ENCODE peak calls at places on chromosomes 2 and 18, in six cellular contexts. G is sigmoid colon, N is astrocyte, H is GM23338, U is tibial nerve, E is thoracic aorta. Q is an unnamed sample. For H3K4me1 and H3K36me3, the result is how much of the 10 kb centered on the place peaks cover.

GRCh38 chr2:233965032-233965614 is 48.0 kb downstream of the TRPM8 start:
- DNase-seq in U (no peak), E (no peak), H (no peak), N (peak), G (no peak), Q (no peak)

GRCh38 chr18:59344990-59345389 is 14.1 kb downstream of the LMAN1 start:
- DNase-seq in N (no peak), U (no peak), G (no peak), H (no peak), E (no peak), Q (no peak)

GRCh38 chr2:226183550-226183949 is 616.1 kb downstream of the IRS1 start:
- DNase-seq in E (no peak), H (no peak), N (no peak), G (no peak), U (no peak), Q (no peak)

GRCh38 chr18:34738173-34738894 is 28.2 kb downstream of the DTNA start:
- DNase-seq in U (no peak), E (no peak), H (no peak), N (peak), G (no peak), Q (no peak)

GRCh38 chr18:47996091-47996541 is 65.7 kb upstream of the SMAD2 start:
- DNase-seq in N (no peak), G (no peak), U (no peak), E (no peak), H (no peak), Q (no peak)

GRCh38 chr2:237154050-237154638 is 68.5 kb downstream of the COPS8 start:
- DNase-seq in U (no peak), N (peak), H (peak), E (no peak), G (no peak), Q (no peak)

GRCh38 chr18:68234676-68235075 is 480.2 kb downstream of the TMX3 start:
- DNase-seq in G (no peak), N (peak), E (no peak), H (no peak), U (no peak), Q (no peak)

GRCh38 chr2:127355407-127356008 is 32.3 kb downstream of the MAP3K2 start:
- DNase-seq in N (no peak), U (no peak), H (peak), E (no peak), G (no peak), Q (no peak)

GRCh38 chr2:11914455-11914854 is 168.0 kb downstream of the LPIN1 start:
- DNase-seq in G (no peak), E (no peak), H (no peak), U (no peak), N (no peak), Q (no peak)

GRCh38 chr2:227717687-227718567 is at the start of gene SLC19A3:
- DNase-seq in H (peak), N (peak), U (peak), G (peak), E (peak), Q (peak)

GRCh38 chr2:181573140-181573736 is 83.7 kb downstream of the CERKL start:
- DNase-seq in H (peak), U (no peak), G (no peak), E (no peak), N (peak), Q (no peak)

GRCh38 chr2:109527846-109528705 is 85.7 kb downstream of the SEPTIN10 start:
- DNase-seq in E (no peak), N (no peak), G (no peak), H (no peak), U (no peak), Q (no peak)

GRCh38 chr2:39304729-39305128 is 61.0 kb upstream of the CDKL4 start:
- DNase-seq in H (no peak), E (no peak), G (no peak), U (no peak), N (no peak), Q (no peak)

GRCh38 chr2:42652086-42652485 is 83.7 kb downstream of the MTA3 start:
- DNase-seq in H (peak), U (no peak), G (no peak), N (no peak), E (no peak), Q (no peak)

GRCh38 chr2:217916504-217917254 is 86.1 kb downstream of the TNS1 start:
- DNase-seq in H (no peak), N (no peak), U (no peak), G (peak), E (no peak), Q (peak)

GRCh38 chr2:164560902-164561301 is 60.4 kb downstream of the GRB14 start:
- DNase-seq in H (no peak), E (no peak), N (no peak), U (no peak), G (no peak), Q (no peak)

GRCh38 chr2:201440182-201440581 is 11.1 kb downstream of the TRAK2 start:
- DNase-seq in G (no peak), N (no peak), U (no peak), H (peak), E (no peak), Q (no peak)

GRCh38 chr2:78941751-78942150 is 83.8 kb upstream of the REG3G start:
- DNase-seq in N (no peak), H (no peak), E (no peak), G (no peak), U (no peak), Q (no peak)

GRCh38 chr2:16148632-16149348 is 208.4 kb downstream of the MYCN start:
- DNase-seq in U (peak), E (no peak), G (no peak), H (no peak), N (no peak), Q (no peak)

GRCh38 chr2:110865188-110865587 is 132.8 kb downstream of the ACOXL start:
- DNase-seq in H (no peak), U (no peak), N (no peak), E (no peak), G (no peak), Q (no peak)

GRCh38 chr2:187390891-187391290 is 57.2 kb downstream of the CALCRL start:
- DNase-seq in H (no peak), G (no peak), N (peak), E (no peak), U (no peak), Q (no peak)

GRCh38 chr2:28219134-28219533 is 173.5 kb upstream of the FOSL2 start:
- DNase-seq in H (no peak), G (no peak), E (no peak), N (peak), U (no peak), Q (no peak)

GRCh38 chr2:37325625-37326071 is 1.0 kb upstream of the PRKD3 start:
- DNase-seq in E (no peak), G (no peak), H (no peak), N (no peak), U (no peak), Q (no peak)

GRCh38 chr2:40168032-40168431 is 283.9 kb downstream of the SLC8A1 start:
- DNase-seq in E (no peak), N (no peak), G (no peak), H (no peak), U (no peak), Q (no peak)

GRCh38 chr2:229610871-229611270 is 103.5 kb downstream of the DNER start:
- DNase-seq in G (no peak), H (no peak), N (peak), U (no peak), E (no peak), Q (no peak)

GRCh38 chr2:61959381-61960293 is 54.2 kb downstream of the COMMD1 start:
- DNase-seq in N (no peak), G (no peak), E (no peak), U (no peak), H (no peak), Q (no peak)

GRCh38 chr18:27778441-27778840 is 398.5 kb downstream of the CDH2 start:
- DNase-seq in G (no peak), N (peak), H (peak), E (no peak), U (no peak), Q (no peak)

GRCh38 chr2:203280428-203281064 is 41.7 kb downstream of the CYP20A1 start:
- DNase-seq in H (no peak), G (no peak), E (no peak), N (peak), U (no peak), Q (no peak)

GRCh38 chr2:228507870-228508269 is 326.4 kb upstream of the SPHKAP start:
- DNase-seq in U (no peak), H (peak), N (no peak), E (no peak), G (no peak), Q (no peak)

DNA sequence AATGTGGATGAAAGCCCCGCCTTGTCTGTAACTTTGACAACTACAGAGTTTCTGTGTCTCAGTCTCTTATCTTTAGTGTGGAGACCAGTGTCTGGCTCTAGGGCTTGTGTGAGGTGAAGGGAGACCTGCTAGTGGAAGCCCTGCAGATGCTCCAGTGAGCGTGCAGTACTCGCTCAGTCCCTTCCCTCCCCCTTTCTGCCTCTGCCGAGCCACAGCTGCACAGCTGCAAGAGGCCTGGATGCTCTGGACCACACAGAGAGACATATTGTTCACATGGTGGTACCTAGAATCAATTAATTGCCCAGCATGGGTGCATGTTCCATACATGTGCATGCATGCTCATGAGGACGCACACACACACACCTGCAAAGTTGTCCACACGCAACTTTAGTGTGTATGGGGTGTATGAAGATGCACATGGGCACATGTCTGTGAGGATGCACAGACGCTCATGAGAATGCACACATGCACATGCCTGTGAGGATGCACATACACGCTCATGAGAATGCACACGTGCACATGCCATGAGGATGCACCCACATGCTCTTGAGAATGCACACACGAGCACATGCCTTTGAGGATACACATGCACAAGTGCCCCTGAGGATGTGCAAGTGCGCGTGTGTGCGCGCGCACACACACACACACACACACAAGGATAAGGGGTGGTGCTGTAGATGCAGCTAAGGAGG is 282.1 kb upstream of the HS6ST1 start:
- DNase-seq in N (peak), H (no peak), U (no peak), E (no peak), G (no peak), Q (no peak)
- H3K4me1 ChIP-seq in N (under half), H (under half), U (under half), E (under half), G (under half), Q (under half)

GRCh38 chr2:130353291-130354134 is 2.3 kb upstream of the PTPN18 start:
- DNase-seq in N (no peak), H (no peak), G (peak), U (no peak), E (no peak), Q (no peak)

GRCh38 chr2:130352229-130352628 is 3.6 kb upstream of the PTPN18 start:
- DNase-seq in N (no peak), E (no peak), H (no peak), U (no peak), G (no peak), Q (no peak)

GRCh38 chr2:130355578-130356431 is at the start of gene PTPN18:
- DNase-seq in U (peak), G (peak), H (peak), N (peak), E (peak), Q (peak)

GRCh38 chr2:130355181-130355577 is 677 bp upstream of the PTPN18 start:
- DNase-seq in N (no peak), H (no peak), G (peak), E (no peak), U (no peak), Q (no peak)

GRCh38 chr2:130354135-130354420 is 1.8 kb upstream of the PTPN18 start:
- DNase-seq in E (no peak), U (no peak), H (no peak), N (no peak), G (no peak), Q (no peak)
- H3K4me3 ChIP-seq in E (no peak), U (no peak), H (no peak), N (no peak), G (no peak), Q (no peak)

GRCh38 chr18:13018379-13018778 is 27.2 kb downstream of the CEP192 start:
- DNase-seq in G (no peak), N (no peak), H (no peak), U (no peak), E (no peak), Q (no peak)
- H3K36me3 ChIP-seq in G (under half), N (under half), H (under half), U (half or more), E (under half), Q (half or more)

GRCh38 chr2:239208470-239209180 is 192.2 kb downstream of the HDAC4 start:
- DNase-seq in U (no peak), E (no peak), H (no peak), N (no peak), G (no peak), Q (no peak)
- H3K4me1 ChIP-seq in U (under half), E (under half), H (under half), N (under half), G (under half), Q (under half)

DNA sequence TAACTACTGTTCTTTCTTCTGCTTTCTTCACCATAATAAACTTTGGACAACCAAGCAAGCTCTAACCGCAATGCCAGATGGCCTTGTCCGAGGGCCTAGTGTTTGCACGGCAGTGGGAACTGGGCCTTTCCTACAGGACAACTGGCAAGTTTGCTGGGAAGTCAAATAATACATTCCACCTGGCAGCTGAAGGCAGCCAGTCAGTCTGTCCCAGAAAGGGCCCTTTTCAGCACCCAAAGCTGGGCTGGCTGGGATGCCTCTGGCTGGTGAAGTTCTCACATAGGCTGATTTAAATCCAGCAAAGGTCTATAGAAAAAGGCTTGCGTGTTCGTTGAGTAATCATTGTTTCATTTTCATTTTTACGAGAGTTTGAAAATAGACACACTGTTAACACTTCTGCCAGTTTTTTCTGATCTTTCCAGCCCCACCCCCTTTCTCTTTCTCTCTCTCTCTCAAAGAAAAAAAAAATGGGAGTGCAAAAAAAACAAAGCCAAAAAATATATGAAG is 110.0 kb upstream of the EPAS1 start:
- DNase-seq in N (peak), U (no peak), H (no peak), E (no peak), G (peak), Q (no peak)
- H3K4me3 ChIP-seq in N (no peak), U (no peak), H (no peak), E (peak), G (no peak), Q (peak)

GRCh38 chr2:241673797-241674725 is 12.6 kb downstream of the DTYMK start:
- DNase-seq in H (peak), G (no peak), N (peak), U (no peak), E (no peak), Q (no peak)

GRCh38 chr2:241672243-241673188 is 14.1 kb downstream of the DTYMK start:
- DNase-seq in N (no peak), G (no peak), U (no peak), E (no peak), H (no peak), Q (no peak)

GRCh38 chr2:241670333-241671110 is 16.1 kb downstream of the DTYMK start:
- DNase-seq in N (no peak), H (no peak), U (no peak), G (no peak), E (no peak), Q (no peak)

GRCh38 chr2:241673189-241673663 is 13.4 kb downstream of the DTYMK start:
- DNase-seq in G (no peak), N (no peak), H (no peak), U (no peak), E (no peak), Q (no peak)

DNA sequence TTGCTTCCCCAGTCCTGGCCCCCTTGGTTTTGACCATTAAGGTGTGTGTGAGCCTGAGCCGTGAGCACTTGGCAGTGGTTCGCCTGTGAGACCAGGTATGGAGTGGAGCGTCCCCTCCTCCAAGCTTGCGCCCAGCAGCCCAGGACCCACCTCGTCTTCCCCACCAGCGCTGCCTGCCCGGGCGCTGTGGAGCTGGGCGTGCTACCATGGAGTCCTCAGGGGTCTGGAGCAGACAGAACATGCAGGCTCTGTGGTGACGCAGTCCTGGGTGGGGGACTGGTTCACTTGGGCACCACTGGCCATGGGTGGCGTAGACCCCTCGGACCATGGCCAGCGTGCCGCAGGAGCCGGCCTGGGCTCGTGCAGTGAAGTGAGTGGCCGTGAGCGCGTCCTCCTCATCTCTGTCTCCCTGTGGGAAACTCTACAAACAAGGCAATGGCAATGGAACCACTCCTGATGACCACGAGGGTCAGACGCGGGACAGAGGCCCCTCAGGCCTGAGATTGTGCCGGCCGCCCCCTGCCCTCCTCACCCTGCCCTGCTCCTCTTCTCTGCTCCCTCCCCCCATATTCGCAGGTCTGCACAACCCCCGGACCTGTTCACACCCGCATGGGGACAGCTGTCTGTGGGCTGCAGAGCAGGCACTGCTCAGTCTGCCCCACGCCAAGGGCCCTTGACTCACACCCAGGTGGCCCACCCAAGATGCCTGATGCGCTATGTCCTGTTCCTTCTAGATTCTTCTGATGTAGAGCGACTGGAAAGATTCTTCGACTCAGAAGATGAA is 15.0 kb downstream of the DTYMK start:
- DNase-seq in N (no peak), H (no peak), U (no peak), G (no peak), E (no peak), Q (no peak)
- H3K36me3 ChIP-seq in N (under half), H (under half), U (half or more), G (under half), E (half or more), Q (half or more)

Q was measured in lower lobe of right lung.